ENCODE peak calls at places on chromosomes 1 and 21, in ten cellular contexts. V is activated CD4-positive, alpha-beta T cell treated with anti-CD3 and anti-CD28 coated beads, Interleukin-2, amount 50 U/mL, for 24 hours; Z is HFFc6; L is activated T-helper 1 cell treated with Interleukin-2 at 50 U/mL for 16 hours; S is NCI-H774; F is stimulated activated CD4-positive, alpha-beta T cell treated with anti-CD3 and anti-CD28 coated beads, Interleukin-2, amount 100 ng/mL, for 48 hours; W is T follicular helper cell; Y is GM03348; E is GM12865; M is thoracic aorta. G is an unnamed sample.

GRCh38 chr1:31771891-31772668 is 7.9 kb upstream of the ADGRB2 start:
- DNase-seq in L (peak), S (no peak), M (no peak), Z (no peak), W (no peak), V (peak), Y (peak), F (no peak), E (no peak), G (no peak)

GRCh38 chr21:44255519-44255981 is 6.1 kb downstream of the DNMT3L start:
- DNase-seq in Y (no peak), V (no peak), Z (no peak), M (no peak), W (no peak), S (no peak), F (no peak), L (no peak), E (no peak), G (no peak)

GRCh38 chr1:7299994-7300393 is 471.1 kb upstream of the VAMP3 start:
- DNase-seq in V (no peak), Y (peak), S (no peak), Z (peak), M (no peak), L (no peak), F (no peak), W (no peak), E (no peak), G (no peak)

GRCh38 chr1:234543442-234544093 is 64.6 kb upstream of the TARBP1 start:
- DNase-seq in V (no peak), E (no peak), F (no peak), Z (no peak), W (no peak), Y (no peak), M (no peak), S (no peak), L (no peak), G (no peak)

GRCh38 chr1:180167021-180167701 is 12.5 kb downstream of the QSOX1 start:
- DNase-seq in E (no peak), W (no peak), S (no peak), V (no peak), Y (no peak), Z (no peak), F (no peak), M (no peak), L (no peak), G (no peak)

GRCh38 chr21:41488080-41488479 is 19.9 kb downstream of the TMPRSS2 start:
- DNase-seq in E (no peak), Y (no peak), S (no peak), Z (no peak), M (no peak), V (no peak), L (no peak), F (no peak), W (no peak), G (no peak)

GRCh38 chr1:1069711-1070676 is 4.1 kb downstream of the RNF223 start:
- DNase-seq in V (no peak), S (no peak), Z (peak), F (no peak), E (no peak), M (no peak), W (no peak), Y (no peak), L (no peak), G (no peak)

GRCh38 chr21:42375966-42376337 is 9.6 kb upstream of the TFF1 start:
- DNase-seq in W (no peak), Y (no peak), F (no peak), E (no peak), M (no peak), L (no peak), Z (no peak), V (no peak), S (no peak), G (no peak)

GRCh38 chr1:27488523-27489138 is 1.3 kb downstream of the WASF2 start:
- DNase-seq in F (no peak), V (no peak), Z (peak), Y (no peak), L (no peak), W (no peak), M (no peak), S (no peak), E (peak), G (no peak)

GRCh38 chr1:59212715-59213114 is 84.2 kb upstream of the FGGY start:
- DNase-seq in L (no peak), V (no peak), F (no peak), E (no peak), S (no peak), Y (no peak), Z (no peak), W (no peak), M (no peak), G (no peak)

GRCh38 chr1:92922378-92923035 is 38.8 kb downstream of the DIPK1A start:
- DNase-seq in F (no peak), L (no peak), S (no peak), Y (peak), M (no peak), W (no peak), Z (no peak), E (no peak), V (no peak), G (no peak)

GRCh38 chr1:11592752-11593151 is 61.5 kb downstream of the FBXO2 start:
- DNase-seq in W (no peak), S (no peak), M (no peak), Z (no peak), F (no peak), Y (no peak), V (no peak), E (no peak), L (no peak), G (no peak)

GRCh38 chr1:110896090-110896489 is 23.1 kb downstream of the CD53 start:
- DNase-seq in V (no peak), M (no peak), Y (no peak), L (no peak), Z (no peak), S (no peak), E (no peak), W (no peak), F (no peak), G (no peak)

GRCh38 chr1:8384577-8384976 is 66.7 kb downstream of the SLC45A1 start:
- DNase-seq in E (no peak), L (no peak), V (no peak), W (no peak), Y (no peak), F (no peak), M (no peak), Z (no peak), S (no peak), G (no peak)

G was measured in GM20000.